ENCODE peak calls at places on chromosomes 12 and 14, in nine cellular contexts. One of them, this sample, is unnamed.

GRCh38 chr12:107399061-107399460 is 286.5 kb upstream of the PWP1 start:
- DNase-seq in amniotic stem cell: no peak
- DNase-seq in NCI-H345: no peak
- DNase-seq in SW480: no peak
- DNase-seq in gastrocnemius medialis: no peak
- DNase-seq in AML-193: no peak
- DNase-seq in adipocyte: peak; percentile 38
- DNase-seq in omental fat pad: no peak
- DNase-seq in NCI-H1092: no peak
- DNase-seq in this sample: no peak

GRCh38 chr12:82650627-82651337 is 35.9 kb upstream of the TMTC2 start:
- DNase-seq in amniotic stem cell: no peak
- DNase-seq in NCI-H345: peak; percentile 15
- DNase-seq in SW480: peak; percentile 98
- DNase-seq in gastrocnemius medialis: no peak
- DNase-seq in AML-193: no peak
- DNase-seq in adipocyte: peak; percentile 19
- DNase-seq in omental fat pad: peak; percentile 28
- DNase-seq in NCI-H1092: no peak
- DNase-seq in this sample: no peak

GRCh38 chr12:52794479-52795331 is 1.2 kb downstream of the KRT3 start:
- DNase-seq in amniotic stem cell: no peak
- DNase-seq in NCI-H345: no peak
- DNase-seq in SW480: peak; percentile 80
- DNase-seq in gastrocnemius medialis: no peak
- DNase-seq in AML-193: no peak
- DNase-seq in adipocyte: no peak
- DNase-seq in omental fat pad: no peak
- DNase-seq in NCI-H1092: no peak
- DNase-seq in this sample: no peak

GRCh38 chr12:64088431-64089349 is 133.4 kb downstream of the KICS2 start:
- DNase-seq in amniotic stem cell: peak; percentile 86
- DNase-seq in NCI-H345: peak; percentile 23
- DNase-seq in SW480: peak; percentile 95
- DNase-seq in gastrocnemius medialis: peak; percentile 69
- DNase-seq in AML-193: peak; percentile 93
- DNase-seq in adipocyte: peak; percentile 89
- DNase-seq in omental fat pad: no peak
- DNase-seq in NCI-H1092: no peak
- DNase-seq in this sample: no peak

GRCh38 chr14:104219731-104220224 is 81.4 kb downstream of the KIF26A start:
- DNase-seq in amniotic stem cell: no peak
- DNase-seq in NCI-H345: no peak
- DNase-seq in SW480: no peak
- DNase-seq in gastrocnemius medialis: no peak
- DNase-seq in AML-193: no peak
- DNase-seq in adipocyte: no peak
- DNase-seq in omental fat pad: no peak
- DNase-seq in NCI-H1092: no peak
- DNase-seq in this sample: no peak

GRCh38 chr14:77181603-77182437 is at the start of gene TMEM63C:
- DNase-seq in amniotic stem cell: no peak
- DNase-seq in NCI-H345: peak; percentile 86
- DNase-seq in SW480: peak; percentile 91
- DNase-seq in gastrocnemius medialis: no peak
- DNase-seq in AML-193: no peak
- DNase-seq in adipocyte: no peak
- DNase-seq in omental fat pad: no peak
- DNase-seq in NCI-H1092: peak; percentile 91
- DNase-seq in this sample: peak; percentile 35

GRCh38 chr12:12294215-12295005 is 27.6 kb upstream of the LRP6 start:
- DNase-seq in amniotic stem cell: no peak
- DNase-seq in NCI-H345: no peak
- DNase-seq in SW480: no peak
- DNase-seq in gastrocnemius medialis: no peak
- DNase-seq in AML-193: no peak
- DNase-seq in adipocyte: peak; percentile 26
- DNase-seq in omental fat pad: no peak
- DNase-seq in NCI-H1092: no peak
- DNase-seq in this sample: no peak

GRCh38 chr12:121293603-121294002 is 2.9 kb downstream of the CAMKK2 start:
- DNase-seq in amniotic stem cell: no peak
- DNase-seq in NCI-H345: no peak
- DNase-seq in SW480: no peak
- DNase-seq in gastrocnemius medialis: no peak
- DNase-seq in AML-193: no peak
- DNase-seq in adipocyte: no peak
- DNase-seq in omental fat pad: no peak
- DNase-seq in NCI-H1092: no peak
- DNase-seq in this sample: no peak

GRCh38 chr14:104549536-104550339 is 29.8 kb upstream of the C14orf180 start:
- DNase-seq in amniotic stem cell: no peak
- DNase-seq in NCI-H345: no peak
- DNase-seq in SW480: no peak
- DNase-seq in gastrocnemius medialis: no peak
- DNase-seq in AML-193: no peak
- DNase-seq in adipocyte: no peak
- DNase-seq in omental fat pad: peak; percentile 3
- DNase-seq in NCI-H1092: no peak
- DNase-seq in this sample: no peak

GRCh38 chr14:50736932-50737419 is 68.9 kb upstream of the SAV1 start:
- DNase-seq in amniotic stem cell: no peak
- DNase-seq in NCI-H345: no peak
- DNase-seq in SW480: no peak
- DNase-seq in gastrocnemius medialis: no peak
- DNase-seq in AML-193: no peak
- DNase-seq in adipocyte: no peak
- DNase-seq in omental fat pad: no peak
- DNase-seq in NCI-H1092: no peak
- DNase-seq in this sample: no peak

GRCh38 chr12:153080-153746 is 60.7 kb downstream of the SLC6A12 start:
- DNase-seq in amniotic stem cell: no peak
- DNase-seq in NCI-H345: peak; percentile 58
- DNase-seq in SW480: peak; percentile 87
- DNase-seq in gastrocnemius medialis: no peak
- DNase-seq in AML-193: peak; percentile 65
- DNase-seq in adipocyte: peak; percentile 29
- DNase-seq in omental fat pad: no peak
- DNase-seq in NCI-H1092: peak; percentile 62
- DNase-seq in this sample: peak; percentile 32

GRCh38 chr12:12770262-12770661 is 15.2 kb upstream of the APOLD1 start:
- DNase-seq in amniotic stem cell: no peak
- DNase-seq in NCI-H345: no peak
- DNase-seq in SW480: no peak
- DNase-seq in gastrocnemius medialis: no peak
- DNase-seq in AML-193: no peak
- DNase-seq in adipocyte: no peak
- DNase-seq in omental fat pad: no peak
- DNase-seq in NCI-H1092: no peak
- DNase-seq in this sample: no peak

GRCh38 chr12:122894173-122895121 is 1.5 kb downstream of the VPS37B start:
- DNase-seq in amniotic stem cell: no peak
- DNase-seq in NCI-H345: no peak
- DNase-seq in SW480: no peak
- DNase-seq in gastrocnemius medialis: no peak
- DNase-seq in AML-193: no peak
- DNase-seq in adipocyte: no peak
- DNase-seq in omental fat pad: no peak
- DNase-seq in NCI-H1092: no peak
- DNase-seq in this sample: peak; percentile 38

GRCh38 chr14:44961151-44961729 is 507 bp downstream of the KLHL28 start:
- DNase-seq in amniotic stem cell: peak; percentile 48
- DNase-seq in NCI-H345: peak; percentile 45
- DNase-seq in SW480: peak; percentile 36
- DNase-seq in gastrocnemius medialis: peak; percentile 42
- DNase-seq in AML-193: peak; percentile 48
- DNase-seq in adipocyte: peak; percentile 88
- DNase-seq in omental fat pad: no peak
- DNase-seq in NCI-H1092: peak; percentile 69
- DNase-seq in this sample: peak; percentile 56

GRCh38 chr12:108236366-108236765 is 102.7 kb downstream of the CMKLR1 start:
- DNase-seq in amniotic stem cell: no peak
- DNase-seq in NCI-H345: no peak
- DNase-seq in SW480: no peak
- DNase-seq in gastrocnemius medialis: no peak
- DNase-seq in AML-193: no peak
- DNase-seq in adipocyte: no peak
- DNase-seq in omental fat pad: no peak
- DNase-seq in NCI-H1092: no peak
- DNase-seq in this sample: no peak

This sample was measured in activated gamma-delta T cell treated with Interleukin-2 at 50 U/mL for 16 hours.